ENCODE peak calls at places on chromosome 22, in five cellular contexts. One of them, this sample, is unnamed.

GRCh38 chr22:28930357-28931007 is 47.1 kb downstream of the ZNRF3 start:
- DNase-seq in trophoblast cell: peak; percentile 77
- DNase-seq in H1: no peak
- DNase-seq in neuronal stem cell: no peak
- DNase-seq in mesenchymal stem cell: no peak
- DNase-seq in this sample: no peak

GRCh38 chr22:29569011-29569678 is 11.8 kb downstream of the NIPSNAP1 start:
- DNase-seq in neuronal stem cell: no peak
- DNase-seq in H1: no peak
- DNase-seq in trophoblast cell: no peak
- DNase-seq in mesenchymal stem cell: no peak
- DNase-seq in this sample: no peak

GRCh38 chr22:47192106-47192650 is 429.7 kb downstream of the TBC1D22A start:
- DNase-seq in neuronal stem cell: no peak
- DNase-seq in H1: no peak
- DNase-seq in trophoblast cell: no peak
- DNase-seq in mesenchymal stem cell: no peak
- DNase-seq in this sample: peak; percentile 25

GRCh38 chr22:19779011-19779421 is 18.4 kb downstream of the TBX1 start:
- DNase-seq in mesenchymal stem cell: no peak
- DNase-seq in H1: no peak
- DNase-seq in trophoblast cell: no peak
- DNase-seq in neuronal stem cell: no peak
- DNase-seq in this sample: no peak

GRCh38 chr22:17371446-17371845 is 2.2 kb downstream of the CECR2 start:
- DNase-seq in H1: no peak
- DNase-seq in mesenchymal stem cell: no peak
- DNase-seq in neuronal stem cell: no peak
- DNase-seq in trophoblast cell: no peak
- DNase-seq in this sample: no peak

GRCh38 chr22:44497218-44497903 is 672 bp downstream of the RTL6 start:
- DNase-seq in mesenchymal stem cell: peak; percentile 11
- DNase-seq in trophoblast cell: peak; percentile 18
- DNase-seq in neuronal stem cell: peak; percentile 9
- DNase-seq in H1: no peak
- DNase-seq in this sample: no peak

GRCh38 chr22:43327039-43327438 is 16.1 kb downstream of the SCUBE1 start:
- DNase-seq in neuronal stem cell: no peak
- DNase-seq in H1: no peak
- DNase-seq in mesenchymal stem cell: no peak
- DNase-seq in trophoblast cell: no peak
- DNase-seq in this sample: no peak

GRCh38 chr22:17501679-17502285 is 61.5 kb upstream of the SLC25A18 start:
- DNase-seq in H1: no peak
- DNase-seq in mesenchymal stem cell: peak; percentile 65
- DNase-seq in neuronal stem cell: peak; percentile 42
- DNase-seq in trophoblast cell: peak; percentile 85
- DNase-seq in this sample: no peak

GRCh38 chr22:33325232-33326004 is 267.2 kb upstream of the SYN3 start:
- DNase-seq in trophoblast cell: no peak
- DNase-seq in mesenchymal stem cell: no peak
- DNase-seq in H1: no peak
- DNase-seq in neuronal stem cell: no peak
- DNase-seq in this sample: no peak

GRCh38 chr22:29689872-29690213 is 30.0 kb upstream of the CABP7 start:
- DNase-seq in H1: peak; percentile 41
- DNase-seq in trophoblast cell: peak; percentile 77
- DNase-seq in neuronal stem cell: peak; percentile 54
- DNase-seq in mesenchymal stem cell: peak; percentile 44
- DNase-seq in this sample: peak; percentile 85

GRCh38 chr22:34414467-34415440 is 494.5 kb upstream of the LARGE1 start:
- DNase-seq in trophoblast cell: peak; percentile 68
- DNase-seq in neuronal stem cell: peak; percentile 87
- DNase-seq in mesenchymal stem cell: no peak
- DNase-seq in H1: peak; percentile 68
- DNase-seq in this sample: peak; percentile 90

GRCh38 chr22:25775501-25775900 is 33.5 kb downstream of the MYO18B start:
- DNase-seq in neuronal stem cell: peak; percentile 41
- DNase-seq in H1: no peak
- DNase-seq in trophoblast cell: no peak
- DNase-seq in mesenchymal stem cell: peak; percentile 71
- DNase-seq in this sample: peak; percentile 64

GRCh38 chr22:29112102-29112501 is 39.3 kb downstream of the KREMEN1 start:
- DNase-seq in neuronal stem cell: no peak
- DNase-seq in mesenchymal stem cell: no peak
- DNase-seq in H1: no peak
- DNase-seq in trophoblast cell: no peak
- DNase-seq in this sample: no peak

GRCh38 chr22:24144471-24145115 is 36.7 kb upstream of the SUSD2 start:
- DNase-seq in neuronal stem cell: no peak
- DNase-seq in mesenchymal stem cell: no peak
- DNase-seq in H1: no peak
- DNase-seq in trophoblast cell: no peak
- DNase-seq in this sample: no peak

GRCh38 chr22:23225724-23226496 is 45.6 kb downstream of the BCR start:
- DNase-seq in mesenchymal stem cell: no peak
- DNase-seq in H1: no peak
- DNase-seq in trophoblast cell: no peak
- DNase-seq in neuronal stem cell: no peak
- DNase-seq in this sample: no peak

GRCh38 chr22:36166518-36167220 is 6.1 kb upstream of the APOL3 start:
- DNase-seq in H1: no peak
- DNase-seq in neuronal stem cell: no peak
- DNase-seq in trophoblast cell: no peak
- DNase-seq in mesenchymal stem cell: no peak
- DNase-seq in this sample: no peak

GRCh38 chr22:45263790-45264269 is 20.9 kb upstream of the UPK3A start:
- DNase-seq in H1: no peak
- DNase-seq in neuronal stem cell: no peak
- DNase-seq in mesenchymal stem cell: peak; percentile 91
- DNase-seq in trophoblast cell: peak; percentile 85
- DNase-seq in this sample: peak; percentile 84

GRCh38 chr22:22776121-22776520 is 111.5 kb upstream of the IGLL5 start:
- DNase-seq in H1: no peak
- DNase-seq in neuronal stem cell: no peak
- DNase-seq in trophoblast cell: no peak
- DNase-seq in mesenchymal stem cell: no peak
- DNase-seq in this sample: no peak

GRCh38 chr22:18950141-18950540 is 14.0 kb upstream of the PRODH start:
- DNase-seq in H1: no peak
- DNase-seq in neuronal stem cell: no peak
- DNase-seq in mesenchymal stem cell: no peak
- DNase-seq in trophoblast cell: no peak
- DNase-seq in this sample: no peak

GRCh38 chr22:40453676-40454075 is 83.3 kb downstream of the SGSM3 start:
- DNase-seq in H1: no peak
- DNase-seq in mesenchymal stem cell: peak; percentile 48
- DNase-seq in trophoblast cell: no peak
- DNase-seq in neuronal stem cell: no peak
- DNase-seq in this sample: no peak

GRCh38 chr22:34696557-34696956 is 369.4 kb upstream of the ISX start:
- DNase-seq in neuronal stem cell: peak; percentile 56
- DNase-seq in H1: no peak
- DNase-seq in trophoblast cell: peak; percentile 1
- DNase-seq in mesenchymal stem cell: no peak
- DNase-seq in this sample: peak; percentile 28

GRCh38 chr22:17785185-17786184 is 11.2 kb upstream of the BID start:
- DNase-seq in trophoblast cell: peak; percentile 87
- DNase-seq in neuronal stem cell: no peak
- DNase-seq in mesenchymal stem cell: peak; percentile 42
- DNase-seq in H1: peak; percentile 74
- DNase-seq in this sample: peak; percentile 88

GRCh38 chr22:24952837-24953293 is 349 bp downstream of the KIAA1671 start:
- DNase-seq in H1: no peak
- DNase-seq in trophoblast cell: peak; percentile 62
- DNase-seq in neuronal stem cell: peak; percentile 65
- DNase-seq in mesenchymal stem cell: peak; percentile 86
- DNase-seq in this sample: peak; percentile 81

GRCh38 chr22:43848366-43849171 is 13.7 kb downstream of the SULT4A1 start:
- DNase-seq in mesenchymal stem cell: no peak
- DNase-seq in neuronal stem cell: no peak
- DNase-seq in trophoblast cell: no peak
- DNase-seq in H1: no peak
- DNase-seq in this sample: peak; percentile 49

GRCh38 chr22:39463277-39463676 is 6.5 kb downstream of the MGAT3 start:
- DNase-seq in mesenchymal stem cell: no peak
- DNase-seq in neuronal stem cell: no peak
- DNase-seq in H1: no peak
- DNase-seq in trophoblast cell: no peak
- DNase-seq in this sample: no peak

GRCh38 chr22:20205964-20206708 is 55.3 kb upstream of the CCDC188 start:
- DNase-seq in trophoblast cell: peak; percentile 5
- DNase-seq in mesenchymal stem cell: peak; percentile 66
- DNase-seq in H1: no peak
- DNase-seq in neuronal stem cell: no peak
- DNase-seq in this sample: peak; percentile 69

GRCh38 chr22:29635734-29636357 is 32.4 kb downstream of the NF2 start:
- DNase-seq in neuronal stem cell: no peak
- DNase-seq in trophoblast cell: peak; percentile 82
- DNase-seq in mesenchymal stem cell: peak; percentile 77
- DNase-seq in H1: no peak
- DNase-seq in this sample: no peak

GRCh38 chr22:17943533-17944204 is 80.7 kb downstream of the MICAL3 start:
- DNase-seq in mesenchymal stem cell: no peak
- DNase-seq in trophoblast cell: no peak
- DNase-seq in neuronal stem cell: no peak
- DNase-seq in H1: no peak
- DNase-seq in this sample: no peak

GRCh38 chr22:37305873-37306272 is 23.6 kb downstream of the CYTH4 start:
- DNase-seq in trophoblast cell: no peak
- DNase-seq in neuronal stem cell: no peak
- DNase-seq in H1: no peak
- DNase-seq in mesenchymal stem cell: no peak
- DNase-seq in this sample: no peak
- H3K23ac ChIP-seq in trophoblast cell: no peak overlapping the region
- H3K23ac ChIP-seq in neuronal stem cell: no peak overlapping the region
- H3K23ac ChIP-seq in H1: no peak overlapping the region
- H3K23ac ChIP-seq in mesenchymal stem cell: no peak overlapping the region
- H3K23ac ChIP-seq in this sample: no peak overlapping the region

GRCh38 chr22:37745548-37746365 is 48.9 kb downstream of the TRIOBP start:
- DNase-seq in H1: no peak
- DNase-seq in neuronal stem cell: peak; percentile 91
- DNase-seq in mesenchymal stem cell: peak; percentile 90
- DNase-seq in trophoblast cell: peak; percentile 88
- DNase-seq in this sample: peak; percentile 90

GRCh38 chr22:37746366-37747089 is 49.7 kb downstream of the TRIOBP start:
- DNase-seq in H1: no peak
- DNase-seq in neuronal stem cell: peak; percentile 24
- DNase-seq in trophoblast cell: peak; percentile 29
- DNase-seq in mesenchymal stem cell: no peak
- DNase-seq in this sample: no peak

GRCh38 chr22:37747090-37747714 is 50.4 kb downstream of the TRIOBP start:
- DNase-seq in H1: no peak
- DNase-seq in neuronal stem cell: no peak
- DNase-seq in mesenchymal stem cell: peak; percentile 76
- DNase-seq in trophoblast cell: peak; percentile 28
- DNase-seq in this sample: peak; percentile 59

GRCh38 chr22:37742374-37743092 is 45.7 kb downstream of the TRIOBP start:
- DNase-seq in neuronal stem cell: no peak
- DNase-seq in trophoblast cell: no peak
- DNase-seq in H1: no peak
- DNase-seq in mesenchymal stem cell: peak; percentile 94
- DNase-seq in this sample: no peak

DNA sequence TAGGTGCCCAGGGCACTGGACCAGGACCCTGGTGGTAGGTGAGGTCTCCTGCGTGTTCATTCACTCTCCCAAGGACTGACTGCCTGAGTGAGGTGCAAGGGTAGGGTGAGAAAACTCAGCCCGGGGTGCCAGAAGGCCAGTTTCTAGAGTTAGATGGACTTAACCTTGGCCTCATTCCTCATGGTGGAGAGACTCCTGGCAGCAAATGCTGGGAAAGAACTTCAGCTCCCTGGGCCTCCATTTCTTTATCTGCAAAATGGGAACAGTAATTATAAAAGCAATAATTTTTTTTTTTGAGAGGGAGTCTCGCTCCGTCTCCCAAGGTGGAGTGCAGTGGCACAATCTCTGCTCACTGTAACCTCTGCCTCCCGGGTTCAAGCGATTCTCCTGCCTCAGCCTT is 47.7 kb downstream of the TRIOBP start:
- DNase-seq in H1: no peak
- DNase-seq in trophoblast cell: no peak
- DNase-seq in mesenchymal stem cell: no peak
- DNase-seq in neuronal stem cell: no peak
- DNase-seq in this sample: no peak
- H3K4me2 ChIP-seq in H1: peak overlapping the region; percentile 93
- H3K4me2 ChIP-seq in trophoblast cell: peak overlapping the region; percentile 6
- H3K4me2 ChIP-seq in mesenchymal stem cell: no peak overlapping the region
- H3K4me2 ChIP-seq in neuronal stem cell: no peak overlapping the region
- H3K4me2 ChIP-seq in this sample: no peak overlapping the region

GRCh38 chr22:48333323-48333763 is 1494.3 kb downstream of the BRD1 start:
- DNase-seq in H1: no peak
- DNase-seq in mesenchymal stem cell: no peak
- DNase-seq in neuronal stem cell: no peak
- DNase-seq in trophoblast cell: no peak
- DNase-seq in this sample: no peak

GRCh38 chr22:48332438-48333322 is 1495.0 kb downstream of the BRD1 start:
- DNase-seq in mesenchymal stem cell: no peak
- DNase-seq in trophoblast cell: no peak
- DNase-seq in H1: no peak
- DNase-seq in neuronal stem cell: no peak
- DNase-seq in this sample: no peak

GRCh38 chr22:48331691-48332220 is 1495.9 kb downstream of the BRD1 start:
- DNase-seq in neuronal stem cell: no peak
- DNase-seq in H1: no peak
- DNase-seq in mesenchymal stem cell: no peak
- DNase-seq in trophoblast cell: no peak
- DNase-seq in this sample: no peak

GRCh38 chr22:48333816-48334735 is 1493.6 kb downstream of the BRD1 start:
- DNase-seq in mesenchymal stem cell: no peak
- DNase-seq in neuronal stem cell: no peak
- DNase-seq in H1: no peak
- DNase-seq in trophoblast cell: no peak
- DNase-seq in this sample: no peak

GRCh38 chr22:48331266-48331665 is 1496.4 kb downstream of the BRD1 start:
- DNase-seq in neuronal stem cell: no peak
- DNase-seq in trophoblast cell: no peak
- DNase-seq in H1: no peak
- DNase-seq in mesenchymal stem cell: no peak
- DNase-seq in this sample: no peak
- H2BK12ac ChIP-seq in neuronal stem cell: no peak overlapping the region
- H2BK12ac ChIP-seq in trophoblast cell: no peak overlapping the region
- H2BK12ac ChIP-seq in H1: no peak overlapping the region
- H2BK12ac ChIP-seq in mesenchymal stem cell: no peak overlapping the region
- H2BK12ac ChIP-seq in this sample: no peak overlapping the region

GRCh38 chr22:27115816-27116256 is 458.4 kb downstream of the MIAT start:
- DNase-seq in H1: no peak
- DNase-seq in mesenchymal stem cell: peak; percentile 75
- DNase-seq in trophoblast cell: peak; percentile 47
- DNase-seq in neuronal stem cell: no peak
- DNase-seq in this sample: no peak
- H3K23ac ChIP-seq in H1: no peak overlapping the region
- H3K23ac ChIP-seq in mesenchymal stem cell: no peak overlapping the region
- H3K23ac ChIP-seq in trophoblast cell: no peak overlapping the region
- H3K23ac ChIP-seq in neuronal stem cell: no peak overlapping the region
- H3K23ac ChIP-seq in this sample: no peak overlapping the region